ENCODE peak calls at places on chromosome 19, in four cellular contexts. L is IMR-90, D is BE2C, O is endodermal cell. F is an unnamed sample.

GRCh38 chr19:54138777-54139256 is 1.3 kb downstream of the CNOT3 start:
- DNase-seq in L (no peak), D (no peak), O (no peak), F (no peak)

GRCh38 chr19:2969104-2969504 is 8.3 kb upstream of the TLE6 start:
- DNase-seq in L (no peak), D (peak; percentile 87), O (no peak), F (no peak)

GRCh38 chr19:30316000-30316491 is 56.1 kb upstream of the ZNF536 start:
- DNase-seq in L (no peak), D (no peak), O (no peak), F (no peak)

GRCh38 chr19:48810151-48810550 is 678 bp downstream of the BCAT2 start:
- DNase-seq in L (no peak), D (no peak), O (no peak), F (no peak)

GRCh38 chr19:49333426-49334288 is 1.5 kb upstream of the CD37 start:
- DNase-seq in L (peak; percentile 40), D (no peak), O (peak; percentile 44), F (peak; percentile 10)

GRCh38 chr19:743168-743687 is 7.7 kb upstream of the MISP start:
- DNase-seq in L (no peak), D (no peak), O (peak; percentile 67), F (no peak)

GRCh38 chr19:2507109-2507508 is 31.2 kb downstream of the GADD45B start:
- DNase-seq in L (peak; percentile 89), D (no peak), O (no peak), F (peak; percentile 89)

GRCh38 chr19:58578430-58578925 is 5.3 kb upstream of the MZF1 start:
- DNase-seq in L (no peak), D (no peak), O (peak; percentile 20), F (no peak)

GRCh38 chr19:58361900-58362271 is 665 bp downstream of the ZNF497 start:
- DNase-seq in L (peak; percentile 47), D (peak; percentile 56), O (no peak), F (no peak)

GRCh38 chr19:40616941-40617340 is 15.8 kb downstream of the LTBP4 start:
- DNase-seq in L (no peak), D (no peak), O (no peak), F (no peak)

GRCh38 chr19:40379446-40380198 is 10.4 kb downstream of the HIPK4 start:
- DNase-seq in L (no peak), D (no peak), O (no peak), F (no peak)

GRCh38 chr19:51094696-51095279 is 12.1 kb upstream of the KLK14 start:
- DNase-seq in L (no peak), D (peak; percentile 63), O (peak; percentile 89), F (no peak)

GRCh38 chr19:29552454-29553280 is 26.9 kb downstream of the VSTM2B start:
- DNase-seq in L (no peak), D (no peak), O (peak; percentile 62), F (no peak)

GRCh38 chr19:42606660-42607351 is 12.1 kb upstream of the CEACAM8 start:
- DNase-seq in L (peak; percentile 27), D (peak; percentile 74), O (peak; percentile 92), F (peak; percentile 54)

GRCh38 chr19:5080809-5081208 is 111.9 kb downstream of the KDM4B start:
- DNase-seq in L (no peak), D (no peak), O (no peak), F (no peak)

GRCh38 chr19:28582807-28583206 is 630.1 kb downstream of the UQCRFS1 start:
- DNase-seq in L (no peak), D (no peak), O (peak; percentile 26), F (no peak)

GRCh38 chr19:19434483-19435045 is 29.1 kb downstream of the GATAD2A start:
- DNase-seq in L (peak; percentile 39), D (no peak), O (no peak), F (no peak)

GRCh38 chr19:43545276-43545675 is 12.3 kb downstream of the ZNF575 start:
- DNase-seq in L (no peak), D (no peak), O (no peak), F (no peak)

GRCh38 chr19:5006201-5006600 is 37.3 kb downstream of the KDM4B start:
- DNase-seq in L (peak; percentile 60), D (no peak), O (no peak), F (no peak)

GRCh38 chr19:18814063-18814462 is 17.7 kb upstream of the UPF1 start:
- DNase-seq in L (no peak), D (no peak), O (no peak), F (no peak)

GRCh38 chr19:30752876-30753275 is 380.7 kb downstream of the ZNF536 start:
- DNase-seq in L (no peak), D (no peak), O (no peak), F (no peak)

GRCh38 chr19:50378169-50378862 is 2.1 kb downstream of the NR1H2 start:
- DNase-seq in L (no peak), D (no peak), O (no peak), F (no peak)

GRCh38 chr19:55809381-55810058 is 22.3 kb downstream of the NLRP11 start:
- DNase-seq in L (peak; percentile 33), D (peak; percentile 84), O (peak; percentile 69), F (peak; percentile 17)
- TF ChIP-seq CTCF in L (peak; percentile 21), D (peak; percentile 77), O (peak; percentile 57), F (no peak)

GRCh38 chr19:10624585-10624984 is 768 bp upstream of the SLC44A2 start:
- DNase-seq in L (no peak), D (no peak), O (no peak), F (no peak)
- H3K4me3 ChIP-seq in L (no peak overlapping the region), D (no peak overlapping the region), O (peak overlapping the region; percentile 75), F (no peak overlapping the region)

GRCh38 chr19:47607564-47608073 is 1.3 kb upstream of the BICRA start:
- DNase-seq in L (no peak), D (no peak), O (no peak), F (no peak)

GRCh38 chr19:47609885-47610545 is 1.1 kb downstream of the BICRA start:
- DNase-seq in L (peak; percentile 26), D (peak; percentile 75), O (peak; percentile 85), F (no peak)

GRCh38 chr19:47610546-47610894 is 1.6 kb downstream of the BICRA start:
- DNase-seq in L (no peak), D (no peak), O (no peak), F (no peak)

GRCh38 chr19:47608908-47609879 is at the start of gene BICRA:
- DNase-seq in L (peak; percentile 73), D (peak; percentile 91), O (peak; percentile 92), F (peak; percentile 41)

GRCh38 chr19:47608074-47608907 is 643 bp upstream of the BICRA start:
- DNase-seq in L (peak; percentile 90), D (peak; percentile 96), O (peak; percentile 97), F (peak; percentile 67)
- TF ChIP-seq CTCF in L (peak; percentile 30), D (no peak), O (peak; percentile 61), F (peak; percentile 42)

GRCh38 chr19:56671613-56671994 is at the start of gene ZNF835:
- DNase-seq in L (no peak), D (no peak), O (peak; percentile 53), F (peak; percentile 18)
- H3K4me3 ChIP-seq in L (no peak within 1 kb of the TSS), D (no peak within 1 kb of the TSS), O (no peak within 1 kb of the TSS), F (no peak within 1 kb of the TSS)

DNA sequence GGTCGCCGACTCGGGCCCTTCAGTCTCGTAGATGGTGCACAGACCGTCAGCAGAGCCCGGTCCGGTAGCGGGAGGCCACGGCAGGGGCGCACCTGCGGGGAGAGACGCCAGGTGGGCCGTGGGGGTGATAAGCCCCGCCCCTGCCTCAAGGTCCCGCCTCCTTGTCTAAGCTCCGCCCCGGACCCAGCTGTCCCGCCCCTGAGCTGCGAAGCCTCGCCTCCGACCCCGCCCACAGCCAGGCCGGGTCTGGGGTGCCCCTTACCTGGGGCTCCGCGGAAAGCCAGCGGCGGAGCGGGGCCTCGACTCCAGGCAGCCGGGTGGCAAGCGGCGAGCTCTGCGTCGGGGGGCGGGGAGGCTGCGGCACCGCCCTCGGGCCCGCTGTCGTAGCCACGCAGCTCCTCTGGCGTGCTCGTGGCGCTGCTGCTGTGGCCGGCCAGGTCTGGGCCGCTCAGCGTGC is 4.7 kb downstream of the PRR36 start:
- DNase-seq in L (peak; percentile 28), D (no peak), O (peak; percentile 95), F (peak; percentile 20)
- TF ChIP-seq CTCF in L (no peak), D (no peak), O (peak; percentile 35), F (no peak)

DNA sequence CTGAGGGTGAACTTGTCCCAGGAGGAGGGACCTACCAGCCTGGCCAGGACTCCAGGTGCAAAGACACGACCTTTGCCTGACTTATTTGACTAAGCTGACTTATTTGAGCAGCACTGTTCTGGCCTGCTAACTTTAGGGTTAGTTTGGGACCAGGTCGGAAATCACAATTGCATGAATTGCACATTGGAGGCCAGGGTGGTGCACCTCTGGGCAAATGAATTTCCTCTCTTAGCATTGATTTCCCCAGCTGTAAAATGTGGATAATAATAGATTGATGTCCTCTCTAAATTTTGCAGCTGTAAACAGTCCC is 1.4 kb upstream of the BST2 start:
- DNase-seq in L (no peak), D (no peak), O (no peak), F (no peak)
- H3K4me3 ChIP-seq in L (no peak overlapping the region), D (no peak overlapping the region), O (peak overlapping the region; percentile 98), F (no peak overlapping the region)

GRCh38 chr19:23822735-23823134 is 64.0 kb upstream of the ZNF681 start:
- DNase-seq in L (no peak), D (no peak), O (no peak), F (peak; percentile 33)

GRCh38 chr19:23823952-23824389 is 65.3 kb upstream of the ZNF681 start:
- DNase-seq in L (no peak), D (peak; percentile 17), O (peak; percentile 75), F (peak; percentile 2)
- TF ChIP-seq CTCF in L (no peak), D (peak; percentile 47), O (peak; percentile 76), F (no peak)